ENCODE peak calls at places on chromosome 1, in six cellular contexts. S is ACHN, Q is activated T-cell treated with anti-CD3 and anti-CD28 coated beads for 1 hour, U is neural progenitor cell, E is T-helper 1 cell, I is uterus. M is an unnamed sample.
A peak's percentile ranks its signal among the peaks of the same experiment; 100 is the strongest.

GRCh38 chr1:9871707-9872425 is 38.2 kb downstream of the CTNNBIP1 start:
- DNase-seq in S (no peak), Q (no peak), U (peak; percentile 4), E (no peak), I (no peak), M (no peak)

GRCh38 chr1:15678578-15678977 is 5.5 kb upstream of the PLEKHM2 start:
- DNase-seq in S (peak; percentile 77), Q (no peak), U (no peak), E (peak; percentile 33), I (no peak), M (no peak)

GRCh38 chr1:84001501-84001900 is 2.6 kb upstream of the TTLL7 start:
- DNase-seq in S (no peak), Q (no peak), U (no peak), E (no peak), I (no peak), M (no peak)

GRCh38 chr1:158087320-158087927 is 93.3 kb upstream of the CD1D start:
- DNase-seq in S (peak; percentile 83), Q (no peak), U (peak; percentile 92), E (peak; percentile 9), I (peak; percentile 62), M (peak; percentile 68)

GRCh38 chr1:184465489-184466146 is 78.8 kb downstream of the C1orf21 start:
- DNase-seq in S (no peak), Q (no peak), U (peak; percentile 27), E (no peak), I (no peak), M (no peak)

GRCh38 chr1:55213029-55213884 is 1.9 kb downstream of the USP24 start:
- DNase-seq in S (no peak), Q (no peak), U (no peak), E (peak; percentile 10), I (no peak), M (no peak)

GRCh38 chr1:5992814-5993552 is 758 bp upstream of the NPHP4 start:
- DNase-seq in S (peak; percentile 7), Q (no peak), U (peak; percentile 63), E (peak; percentile 33), I (no peak), M (no peak)

GRCh38 chr1:37250371-37250770 is 216.1 kb upstream of the GRIK3 start:
- DNase-seq in S (peak; percentile 4), Q (no peak), U (no peak), E (no peak), I (no peak), M (no peak)

GRCh38 chr1:54542962-54543539 is 5.0 kb upstream of the ACOT11 start:
- DNase-seq in S (no peak), Q (no peak), U (no peak), E (no peak), I (no peak), M (no peak)

GRCh38 chr1:203367051-203367450 is 16.1 kb upstream of the FMOD start:
- DNase-seq in S (no peak), Q (no peak), U (no peak), E (no peak), I (no peak), M (no peak)

GRCh38 chr1:43883321-43883720 is 50.3 kb upstream of the ARTN start:
- DNase-seq in S (no peak), Q (no peak), U (no peak), E (no peak), I (no peak), M (no peak)

GRCh38 chr1:27527857-27528700 is 38.1 kb upstream of the WASF2 start:
- DNase-seq in S (peak; percentile 39), Q (peak; percentile 44), U (peak; percentile 84), E (no peak), I (peak; percentile 77), M (no peak)

GRCh38 chr1:168786476-168787330 is 57.7 kb upstream of the DPT start:
- DNase-seq in S (no peak), Q (no peak), U (no peak), E (no peak), I (no peak), M (no peak)